ENCODE peak calls at places on chromosomes 4 and X, in nine cellular contexts. Y is activated T-helper 1 cell treated with anti-CD3 and anti-CD28 coated beads, Interleukin-2, amount 50 U/mL, for 16 hours; O is CD14-positive monocyte; K is AG04450; U is B cell; V is stimulated activated CD4-positive, alpha-beta T cell treated with anti-CD3 and anti-CD28 coated beads, Interleukin-15, amount 100 ng/mL, for 1 hour; S is activated CD8-positive, alpha-beta memory T cell treated with anti-CD3 and anti-CD28 coated beads for 1 hour; I is nephron progenitor cell; P is EL. Z is an unnamed sample.

GRCh38 chr4:89307446-89308160 is at the start of gene GPRIN3:
- DNase-seq in P (no peak), V (no peak), I (peak), K (no peak), U (peak), Y (peak), S (peak), O (peak), Z (peak)

GRCh38 chr4:76518241-76518640 is 83.2 kb downstream of the SHROOM3 start:
- DNase-seq in I (no peak), U (no peak), K (no peak), Y (no peak), V (no peak), P (peak), O (no peak), S (no peak), Z (no peak)

GRCh38 chr4:1868293-1868692 is 2.9 kb upstream of the NSD2 start:
- DNase-seq in I (no peak), K (no peak), O (no peak), P (no peak), V (no peak), Y (no peak), U (no peak), S (no peak), Z (no peak)

GRCh38 chr4:90495211-90495610 is 368.0 kb downstream of the CCSER1 start:
- DNase-seq in K (no peak), S (no peak), O (no peak), I (no peak), Y (no peak), V (no peak), U (no peak), P (no peak), Z (no peak)

GRCh38 chrX:128928636-128929035 is 594.7 kb downstream of the SMARCA1 start:
- DNase-seq in P (no peak), S (no peak), V (no peak), I (no peak), U (no peak), O (no peak), K (no peak), Y (no peak), Z (no peak)

GRCh38 chr4:79160962-79161361 is 164.9 kb downstream of the NAA11 start:
- DNase-seq in Y (no peak), P (no peak), U (no peak), V (no peak), S (no peak), K (no peak), I (no peak), O (no peak), Z (no peak)

GRCh38 chr4:87956501-87956900 is 19.0 kb upstream of the SPP1 start:
- DNase-seq in S (no peak), K (no peak), Y (no peak), O (no peak), I (no peak), P (no peak), U (no peak), V (no peak), Z (no peak)

GRCh38 chr4:28341784-28342183 is 1481.1 kb downstream of the STIM2 start:
- DNase-seq in V (no peak), P (no peak), K (no peak), U (no peak), S (no peak), Y (no peak), O (no peak), I (no peak), Z (no peak)

GRCh38 chrX:39220952-39221351 is 419.7 kb downstream of the MID1IP1 start:
- DNase-seq in I (no peak), U (no peak), Y (no peak), S (no peak), K (no peak), O (no peak), V (no peak), P (no peak), Z (no peak)

GRCh38 chr4:185700048-185700447 is 111.9 kb downstream of the SORBS2 start:
- DNase-seq in V (no peak), Y (no peak), I (no peak), K (no peak), O (no peak), U (no peak), S (no peak), P (no peak), Z (no peak)

GRCh38 chr4:108172231-108172779 is 3.6 kb upstream of the LEF1 start:
- DNase-seq in U (no peak), P (peak), I (peak), S (no peak), O (no peak), Y (no peak), V (no peak), K (no peak), Z (no peak)

GRCh38 chr4:81032174-81032551 is 1.7 kb downstream of the BMP3 start:
- DNase-seq in K (no peak), P (no peak), I (no peak), Y (no peak), U (no peak), O (no peak), S (no peak), V (no peak), Z (no peak)

GRCh38 chrX:36609653-36610585 is 398.2 kb upstream of the FAM47C start:
- DNase-seq in I (no peak), Y (no peak), S (no peak), O (no peak), V (no peak), K (no peak), U (no peak), P (no peak), Z (no peak)

GRCh38 chrX:45036161-45036560 is 163.2 kb downstream of the KDM6A start:
- DNase-seq in P (no peak), S (no peak), Y (no peak), U (no peak), I (no peak), O (no peak), V (no peak), K (no peak), Z (no peak)

GRCh38 chrX:2928583-2929434 is at the start of gene ARSD:
- DNase-seq in U (peak), K (peak), V (no peak), I (peak), O (peak), P (peak), Y (peak), S (peak), Z (peak)

GRCh38 chr4:124883642-124884041 is 171.1 kb upstream of the ANKRD50 start:
- DNase-seq in I (no peak), K (no peak), O (no peak), S (no peak), V (no peak), Y (no peak), P (no peak), U (no peak), Z (no peak)

GRCh38 chr4:102308032-102308799 is 37.1 kb downstream of the SLC39A8 start:
- DNase-seq in P (peak), S (no peak), K (no peak), Y (no peak), V (no peak), O (no peak), U (no peak), I (no peak), Z (no peak)

GRCh38 chrX:19889582-19890342 is 2.4 kb upstream of the SH3KBP1 start:
- DNase-seq in O (no peak), I (no peak), P (peak), Y (peak), K (peak), U (no peak), V (peak), S (peak), Z (no peak)

GRCh38 chr4:91114386-91114785 is 987.2 kb downstream of the CCSER1 start:
- DNase-seq in S (no peak), O (no peak), P (no peak), U (no peak), Y (no peak), I (no peak), K (no peak), V (no peak), Z (no peak)

GRCh38 chr4:12889054-12889453 is 595.1 kb downstream of the RAB28 start:
- DNase-seq in P (no peak), V (no peak), U (no peak), I (no peak), S (no peak), K (no peak), Y (no peak), O (no peak), Z (no peak)

GRCh38 chrX:140091276-140091886 is 126.1 kb upstream of the CXorf66 start:
- DNase-seq in P (no peak), Y (peak), I (peak), U (no peak), K (no peak), O (peak), V (no peak), S (no peak), Z (no peak)

GRCh38 chr4:22991576-22991975 is 298.8 kb downstream of the GBA3 start:
- DNase-seq in V (no peak), K (no peak), Y (no peak), S (no peak), I (no peak), P (peak), U (no peak), O (no peak), Z (no peak)

GRCh38 chr4:118033148-118034060 is 882 bp upstream of the NDST3 start:
- DNase-seq in O (no peak), S (no peak), V (no peak), I (peak), U (no peak), Y (no peak), K (no peak), P (peak), Z (no peak)

GRCh38 chrX:121336831-121337421 is 289.5 kb downstream of the GLUD2 start:
- DNase-seq in U (no peak), P (no peak), I (no peak), S (no peak), K (no peak), O (no peak), Y (no peak), V (no peak), Z (no peak)

GRCh38 chrX:46628406-46629371 is 55.1 kb downstream of the CHST7 start:
- DNase-seq in P (peak), I (no peak), U (peak), S (no peak), O (peak), V (no peak), K (peak), Y (no peak), Z (no peak)

GRCh38 chr4:186881521-186882220 is 158.0 kb upstream of the FAT1 start:
- DNase-seq in I (no peak), Y (no peak), K (peak), V (no peak), O (no peak), P (peak), S (no peak), U (no peak), Z (no peak)

GRCh38 chr4:119638359-119638758 is 9.8 kb upstream of the PDE5A start:
- DNase-seq in S (no peak), V (no peak), U (no peak), K (no peak), I (no peak), O (no peak), P (no peak), Y (no peak), Z (no peak)

GRCh38 chrX:115029869-115030564 is 12.6 kb upstream of the IL13RA2 start:
- DNase-seq in K (no peak), I (no peak), U (no peak), P (no peak), O (no peak), V (no peak), S (no peak), Y (no peak), Z (no peak)

GRCh38 chr4:53776141-53776540 is 184.9 kb upstream of the LNX1 start:
- DNase-seq in V (no peak), K (no peak), S (no peak), Y (no peak), U (no peak), P (no peak), O (no peak), I (no peak), Z (no peak)

GRCh38 chr4:173794662-173795061 is 264.6 kb upstream of the HAND2 start:
- DNase-seq in K (peak), O (no peak), I (no peak), P (no peak), V (no peak), Y (no peak), U (no peak), S (no peak), Z (no peak)

Z was measured in natural killer cell treated with Interleukin-12 subunit alpha and Interleukin-12 subunit beta and Interleukin-15 and Interleukin-18, amount 100 ng/mL, for 72 hours.